ENCODE peak calls at places on chromosome 22, in five cellular contexts. S is endothelial cell; Z is CD8-positive, alpha-beta T cell; T is fibroblast of pulmonary artery; Q is activated CD8-positive, alpha-beta T cell treated with anti-CD3 and anti-CD28 coated beads for 36 hours. R is an unnamed sample.

GRCh38 chr22:47143249-47143938 is 380.9 kb downstream of the TBC1D22A start:
- DNase-seq in Z (no peak), S (no peak), T (no peak), Q (no peak), R (no peak)

GRCh38 chr22:48741540-48741939 is 1086.1 kb downstream of the BRD1 start:
- DNase-seq in S (no peak), Q (no peak), Z (no peak), T (no peak), R (no peak)

GRCh38 chr22:46299101-46299500 is 2.4 kb downstream of the GTSE1 start:
- DNase-seq in Q (no peak), S (no peak), T (no peak), Z (no peak), R (no peak)

GRCh38 chr22:26835929-26836528 is 178.6 kb downstream of the MIAT start:
- DNase-seq in T (peak; percentile 58), S (peak; percentile 66), Z (peak; percentile 30), Q (peak; percentile 82), R (peak; percentile 45)

GRCh38 chr22:28930357-28931007 is 47.1 kb downstream of the ZNRF3 start:
- DNase-seq in Z (no peak), Q (no peak), S (no peak), T (peak; percentile 37), R (no peak)

GRCh38 chr22:46213052-46213451 is 37.0 kb downstream of the CDPF1 start:
- DNase-seq in T (no peak), S (no peak), Z (no peak), Q (peak; percentile 37), R (no peak)

GRCh38 chr22:29205598-29206371 is at the start of gene EMID1:
- DNase-seq in T (peak; percentile 16), S (peak; percentile 59), Q (peak; percentile 41), Z (peak; percentile 20), R (peak; percentile 58)

GRCh38 chr22:38435010-38435409 is 20.0 kb downstream of the KCNJ4 start:
- DNase-seq in Z (no peak), Q (peak; percentile 24), S (no peak), T (no peak), R (no peak)

GRCh38 chr22:46183733-46184132 is 33.4 kb downstream of the PPARA start:
- DNase-seq in Q (no peak), T (no peak), Z (no peak), S (no peak), R (no peak)

GRCh38 chr22:47355388-47355725 is 592.9 kb downstream of the TBC1D22A start:
- DNase-seq in S (no peak), Z (no peak), Q (no peak), T (no peak), R (peak; percentile 10)

GRCh38 chr22:40070701-40071100 is 75.9 kb downstream of the FAM83F start:
- DNase-seq in Q (no peak), T (no peak), Z (no peak), S (no peak), R (no peak)

GRCh38 chr22:35986085-35986484 is 42.5 kb downstream of the RBFOX2 start:
- DNase-seq in Z (no peak), S (no peak), T (peak; percentile 47), Q (no peak), R (no peak)

GRCh38 chr22:35377735-35378134 is 3.2 kb upstream of the HMOX1 start:
- DNase-seq in S (no peak), T (no peak), Q (no peak), Z (no peak), R (no peak)

GRCh38 chr22:24184057-24184798 is 2.9 kb downstream of the SUSD2 start:
- DNase-seq in S (no peak), T (no peak), Q (no peak), Z (no peak), R (no peak)

GRCh38 chr22:29478326-29479276 is 1.4 kb upstream of the NEFH start:
- DNase-seq in S (peak; percentile 51), Z (peak; percentile 14), Q (peak; percentile 40), T (peak; percentile 21), R (peak; percentile 56)

GRCh38 chr22:35258144-35258988 is 1.1 kb downstream of the HMGXB4 start:
- DNase-seq in S (peak; percentile 17), Q (peak; percentile 36), T (peak; percentile 25), Z (no peak), R (peak; percentile 40)

GRCh38 chr22:19216579-19216978 is 38.0 kb upstream of the SLC25A1 start:
- DNase-seq in S (no peak), Q (no peak), Z (no peak), T (no peak), R (no peak)

GRCh38 chr22:46000081-46001027 is 23.4 kb upstream of the WNT7B start:
- DNase-seq in S (no peak), Z (no peak), T (no peak), Q (peak; percentile 0), R (no peak)

GRCh38 chr22:45506961-45507360 is 4.3 kb downstream of the FBLN1 start:
- DNase-seq in Z (no peak), T (no peak), Q (no peak), S (no peak), R (no peak)

GRCh38 chr22:27613099-27614089 is 188.2 kb downstream of the MN1 start:
- DNase-seq in Z (no peak), S (no peak), Q (peak; percentile 7), T (no peak), R (no peak)

GRCh38 chr22:22945195-22945594 is 57.6 kb downstream of the IGLL5 start:
- DNase-seq in T (no peak), Q (no peak), S (no peak), Z (no peak), R (peak; percentile 10)

GRCh38 chr22:38345782-38346181 is 28.5 kb upstream of the CSNK1E start:
- DNase-seq in T (no peak), Q (no peak), Z (no peak), S (no peak), R (no peak)

GRCh38 chr22:24408630-24409029 is 18.8 kb upstream of the ADORA2A start:
- DNase-seq in Q (no peak), S (no peak), T (no peak), Z (no peak), R (no peak)

DNA sequence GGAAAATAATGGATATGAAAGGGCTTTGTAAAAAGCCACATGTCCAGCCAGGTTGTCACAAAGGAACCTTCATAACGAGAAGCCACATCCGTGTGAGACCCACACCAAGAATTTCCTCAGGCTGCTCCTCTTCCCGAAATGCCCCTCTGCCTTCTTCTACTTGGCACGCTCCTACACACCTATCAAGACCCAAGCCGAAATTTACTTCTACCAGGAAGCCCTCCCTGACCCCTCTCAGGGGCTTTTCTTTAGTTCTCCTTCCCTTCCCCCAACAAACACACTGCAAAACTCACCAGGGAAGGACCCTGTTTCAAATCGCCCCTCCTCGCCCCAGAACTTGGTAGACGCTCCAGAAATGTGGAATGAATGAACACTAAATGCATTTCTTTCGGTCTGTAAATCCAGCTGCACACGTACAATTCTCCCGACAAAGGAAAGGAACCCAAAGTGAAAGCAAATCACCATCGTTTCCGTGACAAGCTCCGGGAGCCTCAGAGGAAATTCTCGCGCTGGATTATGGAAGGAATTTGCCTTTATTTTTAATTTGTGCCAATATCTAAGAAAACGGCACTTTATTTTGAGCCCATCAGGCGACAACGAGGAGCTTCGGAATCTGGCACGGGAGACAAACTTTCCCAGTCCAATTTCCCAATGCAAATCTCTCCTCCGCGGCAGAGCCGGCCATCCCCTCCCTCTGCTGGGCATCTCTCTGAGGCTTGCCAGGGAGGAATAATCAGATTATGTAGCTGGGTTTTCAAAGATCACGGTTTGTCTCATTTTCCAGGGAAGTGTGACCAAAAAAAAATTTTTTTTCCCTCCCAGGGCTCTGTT is 13.2 kb upstream of the SHISAL1 start:
- DNase-seq in T (peak; percentile 56), Z (no peak), Q (no peak), S (no peak), R (no peak)
- TF ChIP-seq CTCF in T (peak; percentile 49), Z (no peak), Q (no peak), S (no peak), R (no peak)

DNA sequence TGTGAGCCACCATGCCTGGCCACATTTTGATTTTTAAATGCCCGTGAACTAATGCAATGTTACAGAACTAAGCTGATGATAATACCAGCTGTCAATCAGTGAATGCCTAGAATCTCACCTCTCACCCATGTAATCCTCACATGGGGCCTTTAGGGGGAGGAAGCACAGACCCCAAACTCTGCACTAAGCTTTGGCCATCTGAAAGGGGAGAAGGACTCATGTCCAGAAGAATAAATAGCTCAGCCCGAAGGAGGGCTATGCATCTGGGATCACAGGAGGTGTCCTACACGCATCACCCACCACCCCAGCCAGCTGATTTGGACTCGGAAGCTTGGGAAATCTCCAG is 36.0 kb upstream of the YPEL1 start:
- DNase-seq in Z (no peak), S (no peak), T (no peak), Q (no peak), R (no peak)
- TF ChIP-seq CTCF in Z (no peak), S (no peak), T (no peak), Q (no peak), R (no peak)

GRCh38 chr22:37121887-37122591 is 12.5 kb upstream of the TMPRSS6 start:
- DNase-seq in Q (peak; percentile 97), T (peak; percentile 38), Z (peak; percentile 87), S (peak; percentile 21), R (no peak)
- TF ChIP-seq CTCF in Q (no peak), T (no peak), Z (no peak), S (no peak), R (no peak)

GRCh38 chr22:20532256-20532993 is 25.0 kb downstream of the MED15 start:
- DNase-seq in Z (no peak), T (no peak), Q (no peak), S (no peak), R (no peak)

GRCh38 chr22:20531154-20531403 is 23.7 kb downstream of the MED15 start:
- DNase-seq in S (no peak), Z (no peak), Q (no peak), T (no peak), R (no peak)

GRCh38 chr22:20528405-20528978 is 21.1 kb downstream of the MED15 start:
- DNase-seq in Z (no peak), S (no peak), Q (no peak), T (no peak), R (no peak)

GRCh38 chr22:20531404-20532181 is 24.2 kb downstream of the MED15 start:
- DNase-seq in S (peak; percentile 36), Q (no peak), Z (no peak), T (peak; percentile 88), R (no peak)

GRCh38 chr22:20530368-20531153 is 23.2 kb downstream of the MED15 start:
- DNase-seq in Z (no peak), S (no peak), T (no peak), Q (no peak), R (no peak)
- TF ChIP-seq CTCF in Z (no peak), S (no peak), T (no peak), Q (no peak), R (no peak)